ENCODE peak calls at places on chromosomes 16 and 17, in four cellular contexts. N, K, H and W are unnamed samples.

GRCh38 chr17:10314332-10314731 is 58.5 kb downstream of the MYH13 start:
- DNase-seq in H (no peak), K (no peak), N (no peak), W (no peak)

GRCh38 chr16:83968891-83969672 is 1.0 kb downstream of the NECAB2 start:
- DNase-seq in N (no peak), H (no peak), K (no peak), W (no peak)

GRCh38 chr17:77696720-77697460 is 261.6 kb upstream of the TNRC6C start:
- DNase-seq in K (peak), N (no peak), H (no peak), W (no peak)

GRCh38 chr17:3639981-3640596 is 3.5 kb downstream of the CTNS start:
- DNase-seq in K (no peak), N (no peak), H (peak), W (peak)

GRCh38 chr16:63530208-63530607 is 1494.0 kb upstream of the CDH8 start:
- DNase-seq in K (no peak), N (no peak), H (no peak), W (no peak)

GRCh38 chr16:77905356-77905920 is 116.9 kb upstream of the CLEC3A start:
- DNase-seq in N (no peak), H (no peak), K (no peak), W (no peak)

GRCh38 chr16:21946889-21947635 is 6.1 kb upstream of the UQCRC2 start:
- DNase-seq in K (no peak), N (no peak), H (no peak), W (no peak)

GRCh38 chr17:72273301-72274056 is 152.7 kb downstream of the SOX9 start:
- DNase-seq in K (no peak), H (no peak), N (no peak), W (no peak)

GRCh38 chr17:7897773-7898172 is 9.2 kb downstream of the CHD3 start:
- DNase-seq in N (no peak), K (no peak), H (peak), W (no peak)

GRCh38 chr17:8125947-8126305 is 2.0 kb upstream of the HES7 start:
- DNase-seq in N (peak), K (no peak), H (no peak), W (no peak)

GRCh38 chr16:67528222-67528869 is at the start of gene RIPOR1:
- DNase-seq in H (no peak), K (no peak), N (peak), W (peak)

GRCh38 chr17:45197108-45197507 is 24.6 kb upstream of the FMNL1 start:
- DNase-seq in H (no peak), N (no peak), K (no peak), W (no peak)

GRCh38 chr16:79381552-79382042 is 218.9 kb downstream of the MAF start:
- DNase-seq in H (no peak), K (no peak), N (no peak), W (no peak)

GRCh38 chr17:68033636-68034451 is 1.7 kb upstream of the KPNA2 start:
- DNase-seq in H (no peak), K (no peak), N (peak), W (no peak)
- H3K4me3 ChIP-seq in H (no peak), K (no peak), N (no peak), W (no peak)

GRCh38 chr17:49760909-49761558 is 2.9 kb downstream of the FAM117A start:
- DNase-seq in N (no peak), H (no peak), K (no peak), W (no peak)

GRCh38 chr17:49759203-49759602 is 4.7 kb downstream of the FAM117A start:
- DNase-seq in H (no peak), K (no peak), N (no peak), W (no peak)

GRCh38 chr17:49756805-49757496 is 7.0 kb downstream of the FAM117A start:
- DNase-seq in K (no peak), N (no peak), H (no peak), W (no peak)

GRCh38 chr17:49762148-49762941 is 1.6 kb downstream of the FAM117A start:
- DNase-seq in H (no peak), K (no peak), N (no peak), W (no peak)

GRCh38 chr17:49760296-49760695 is 3.6 kb downstream of the FAM117A start:
- DNase-seq in H (no peak), K (no peak), N (no peak), W (no peak)
- H3K4me3 ChIP-seq in H (no peak), K (no peak), N (no peak), W (no peak)

DNA sequence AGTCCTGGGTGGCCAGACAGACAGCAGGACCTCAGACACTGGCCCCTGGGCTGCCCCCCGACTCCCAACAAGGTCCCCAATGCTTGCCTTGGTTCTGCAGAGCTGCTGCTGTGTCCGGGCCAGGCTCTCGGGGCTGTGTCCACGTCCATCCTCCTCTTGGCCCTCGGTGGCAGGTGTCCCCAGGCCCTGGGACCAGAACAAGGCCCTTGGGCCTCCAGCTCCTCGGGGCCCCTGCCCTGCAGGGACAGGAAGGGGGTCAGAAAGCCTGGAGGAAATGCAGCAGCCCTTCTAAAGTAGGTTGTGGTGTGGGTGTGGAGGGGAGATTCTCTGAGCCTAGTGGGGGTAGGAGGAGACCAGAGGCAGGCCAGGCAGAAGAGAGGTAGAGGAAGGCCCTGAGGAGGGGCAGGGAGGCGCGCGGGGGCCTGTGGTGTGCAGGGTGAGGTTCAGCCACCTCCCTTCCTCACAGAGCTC is 2.5 kb upstream of the AXIN1 start:
- DNase-seq in K (no peak), H (no peak), N (no peak), W (no peak)
- H3K4me3 ChIP-seq in K (no peak), H (no peak), N (no peak), W (no peak)

GRCh38 chr16:57998992-57999365 is 1.5 kb downstream of the ZNF319 start:
- DNase-seq in N (no peak), K (no peak), H (no peak), W (no peak)
- H3K4me3 ChIP-seq in N (peak), K (no peak), H (no peak), W (peak)

DNA sequence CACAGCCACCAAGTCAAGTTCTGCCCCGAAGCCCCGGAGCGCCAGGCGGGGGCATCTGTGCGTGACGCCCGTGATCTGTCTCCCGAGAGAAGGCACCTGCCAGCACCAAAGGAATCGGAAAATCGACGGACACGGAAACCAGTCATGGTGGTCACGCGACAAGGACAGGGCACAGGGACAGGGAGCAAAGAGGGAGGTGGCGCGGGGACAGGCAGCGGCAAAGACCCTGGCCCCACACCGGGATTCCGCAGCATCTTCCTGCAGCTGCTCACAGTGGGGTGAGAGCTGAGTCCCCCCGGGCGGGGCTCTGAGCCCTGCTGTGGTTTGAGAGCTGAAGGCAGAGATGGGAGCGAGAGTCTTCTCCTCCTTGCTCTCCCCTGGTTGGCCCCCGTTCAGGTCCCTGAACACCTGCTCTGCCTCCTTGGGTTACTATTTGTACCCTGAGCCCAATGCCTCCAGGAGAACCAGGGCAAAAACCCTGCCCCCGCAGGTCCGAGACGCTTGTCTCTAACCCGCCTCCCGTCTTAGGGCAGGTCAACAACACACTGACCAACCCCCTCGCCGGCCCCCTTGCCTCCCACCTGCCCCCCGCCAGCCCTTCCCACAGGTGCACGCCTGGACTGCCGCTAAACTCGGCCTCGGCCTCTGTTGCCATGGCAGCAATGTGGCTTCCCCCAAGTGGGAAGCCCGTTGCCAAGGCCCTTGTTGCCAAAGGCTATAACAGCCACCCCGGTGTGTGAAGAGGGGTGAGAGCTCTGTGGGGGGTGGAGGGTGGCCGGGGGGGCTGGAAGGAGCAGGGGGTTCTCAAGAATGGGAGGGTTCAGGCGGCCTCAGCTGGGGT is 56.2 kb downstream of the ABR start:
- DNase-seq in K (no peak), H (no peak), N (peak), W (no peak)
- H3K4me3 ChIP-seq in K (no peak), H (no peak), N (no peak), W (no peak)

GRCh38 chr16:560221-560700 is at the start of gene PRR35:
- DNase-seq in N (no peak), K (no peak), H (no peak), W (no peak)

GRCh38 chr16:561413-561794 is 1.2 kb downstream of the PRR35 start:
- DNase-seq in N (no peak), K (no peak), H (no peak), W (no peak)

GRCh38 chr16:561957-562938 is 2.1 kb downstream of the PRR35 start:
- DNase-seq in K (no peak), N (no peak), H (no peak), W (no peak)

GRCh38 chr16:559411-560207 is 585 bp upstream of the PRR35 start:
- DNase-seq in K (no peak), N (no peak), H (no peak), W (no peak)

GRCh38 chr16:560701-561412 is 663 bp downstream of the PRR35 start:
- DNase-seq in N (no peak), H (no peak), K (no peak), W (no peak)
- H3K4me3 ChIP-seq in N (no peak), H (no peak), K (no peak), W (peak)

DNA sequence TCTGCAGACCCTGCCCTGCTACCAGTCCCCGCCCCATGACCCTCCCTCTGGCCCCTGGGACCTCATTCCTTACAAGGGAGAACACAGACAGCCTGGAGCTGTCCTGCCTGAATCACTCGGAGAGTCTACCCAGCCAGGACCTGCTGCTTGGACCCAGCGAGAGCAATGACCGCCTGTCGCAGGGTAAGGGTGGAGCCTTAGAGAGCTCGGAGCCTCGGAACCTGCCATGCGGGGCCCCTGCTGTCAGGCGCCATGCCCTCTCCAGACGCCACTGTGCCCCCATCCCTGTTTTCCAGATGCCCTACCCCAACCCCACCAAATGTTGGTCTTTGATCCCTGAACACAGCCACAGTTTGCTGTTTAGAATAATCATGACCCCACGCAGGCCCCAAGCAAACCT is 5.6 kb downstream of the SH2B1 start:
- DNase-seq in K (no peak), N (no peak), H (no peak), W (no peak)
- H3K4me3 ChIP-seq in K (no peak), N (no peak), H (no peak), W (no peak)

DNA sequence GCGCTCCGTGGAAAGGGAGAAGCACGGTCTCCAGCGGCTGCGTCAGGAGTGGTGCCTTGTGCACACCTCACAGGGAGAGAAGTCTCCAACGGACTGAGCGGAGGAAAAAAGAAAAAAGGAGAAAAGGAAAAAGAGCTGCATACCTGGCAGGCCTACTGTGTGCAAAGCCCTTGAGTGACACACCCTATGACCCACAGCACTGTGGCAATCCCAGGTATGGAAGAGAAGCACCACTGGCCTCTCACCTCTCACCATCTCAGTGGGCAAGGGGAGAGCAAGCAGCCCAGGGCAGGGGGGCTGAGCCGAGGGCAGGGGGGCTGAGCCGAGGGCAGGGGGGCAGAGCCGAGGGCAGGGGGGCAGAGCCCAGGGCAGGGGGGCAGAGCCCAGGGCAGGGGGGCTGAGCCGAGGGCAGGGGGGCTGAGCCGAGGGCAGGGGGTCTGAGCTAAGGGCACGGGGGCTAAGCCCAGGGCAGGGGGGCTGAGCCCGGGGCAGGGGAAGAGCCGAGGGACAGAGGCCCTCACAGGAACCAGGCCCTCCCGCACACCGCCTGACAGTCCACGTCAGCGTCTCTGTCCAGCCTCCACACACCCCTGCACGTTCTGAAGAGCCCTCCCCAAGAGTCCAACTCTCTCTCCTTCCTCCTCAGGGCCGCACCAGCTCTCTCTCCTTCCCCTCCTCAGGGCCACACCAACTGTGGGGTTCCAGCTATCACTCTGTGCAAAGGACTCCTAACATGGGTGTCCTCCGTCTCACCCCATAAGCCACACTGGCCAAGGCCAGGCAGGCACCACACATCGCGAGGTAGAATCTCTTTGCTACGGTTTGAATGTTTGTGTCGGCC is 105.8 kb downstream of the ZNF778 start:
- DNase-seq in K (no peak), N (no peak), H (no peak), W (no peak)
- H3K4me3 ChIP-seq in K (no peak), N (no peak), H (no peak), W (no peak)

GRCh38 chr17:55845385-55845784 is 94.5 kb downstream of the PCTP start:
- DNase-seq in K (peak), N (peak), H (peak), W (peak)
- H3K4me3 ChIP-seq in K (peak), N (no peak), H (no peak), W (peak)

GRCh38 chr16:739560-740458 is 988 bp downstream of the CIAO3 start:
- DNase-seq in N (no peak), K (no peak), H (no peak), W (no peak)

GRCh38 chr16:741986-742629 is 1.3 kb upstream of the CIAO3 start:
- DNase-seq in N (no peak), H (no peak), K (no peak), W (no peak)

GRCh38 chr16:740764-741505 is at the start of gene CIAO3:
- DNase-seq in N (peak), K (peak), H (peak), W (peak)

GRCh38 chr16:736936-737481 is 3.8 kb downstream of the CIAO3 start:
- DNase-seq in H (no peak), N (no peak), K (no peak), W (no peak)

GRCh38 chr16:740459-740763 is 386 bp downstream of the CIAO3 start:
- DNase-seq in H (no peak), K (no peak), N (no peak), W (no peak)
- H3K4me3 ChIP-seq in H (peak), K (peak), N (peak), W (peak)